ENCODE peak calls at places on chromosomes 6 and 20, in five cellular contexts. O is breast epithelium, Y is A549, B is bronchial epithelial cell, A is cardiac fibroblast. Z is an unnamed sample.

GRCh38 chr6:7542065-7542877 is 800 bp downstream of the DSP start:
- DNase-seq in O (no peak), B (no peak), Y (peak; percentile 26), A (no peak), Z (peak; percentile 57)

GRCh38 chr20:25532015-25532751 is 53.1 kb downstream of the NINL start:
- DNase-seq in O (no peak), B (peak; percentile 72), Y (no peak), A (no peak), Z (no peak)

GRCh38 chr6:2842139-2842552 is 483 bp upstream of the SERPINB1 start:
- DNase-seq in B (no peak), O (no peak), Y (no peak), A (no peak), Z (no peak)

GRCh38 chr6:33160728-33161323 is 31.4 kb downstream of the COL11A2 start:
- DNase-seq in Y (peak; percentile 45), O (peak; percentile 65), A (peak; percentile 77), B (peak; percentile 27), Z (peak; percentile 32)

GRCh38 chr20:25496968-25497401 is 88.3 kb downstream of the NINL start:
- DNase-seq in A (no peak), O (no peak), B (peak; percentile 76), Y (no peak), Z (no peak)

GRCh38 chr6:32129297-32130088 is 595 bp downstream of the FKBPL start:
- DNase-seq in Y (no peak), B (no peak), O (no peak), A (no peak), Z (no peak)

GRCh38 chr6:37488464-37488863 is 11.2 kb downstream of the CCDC167 start:
- DNase-seq in B (peak; percentile 9), O (no peak), A (no peak), Y (no peak), Z (no peak)

GRCh38 chr6:109117346-109118035 is 22.2 kb downstream of the CEP57L1 start:
- DNase-seq in A (no peak), Y (no peak), B (peak; percentile 50), O (no peak), Z (no peak)

GRCh38 chr20:62413025-62413580 is 6.0 kb upstream of the CABLES2 start:
- DNase-seq in B (no peak), Y (no peak), O (no peak), A (no peak), Z (no peak)

GRCh38 chr6:4112366-4112765 is 23.0 kb downstream of the ECI2 start:
- DNase-seq in A (no peak), Y (no peak), B (no peak), O (no peak), Z (no peak)

GRCh38 chr6:4113623-4114022 is 21.8 kb downstream of the ECI2 start:
- DNase-seq in B (no peak), A (peak; percentile 16), Y (no peak), O (no peak), Z (no peak)

GRCh38 chr6:4115741-4116140 is 19.6 kb downstream of the ECI2 start:
- DNase-seq in Y (no peak), B (no peak), A (no peak), O (no peak), Z (no peak)

GRCh38 chr6:4108561-4109093 is 26.7 kb downstream of the ECI2 start:
- DNase-seq in B (no peak), O (no peak), A (no peak), Y (no peak), Z (no peak)

GRCh38 chr6:4114123-4114522 is 21.3 kb downstream of the ECI2 start:
- DNase-seq in A (peak; percentile 51), B (no peak), O (no peak), Y (no peak), Z (no peak)
- TF ChIP-seq CTCF in A (no peak), B (no peak), O (no peak), Y (no peak), Z (no peak)

GRCh38 chr6:81838724-81839425 is 86.4 kb upstream of the TENT5A start:
- DNase-seq in B (no peak), O (no peak), A (no peak), Y (peak; percentile 9), Z (no peak)
- TF ChIP-seq CTCF in B (no peak), O (no peak), A (no peak), Y (no peak), Z (no peak)

GRCh38 chr6:105038259-105038658 is 81.4 kb downstream of the LIN28B start:
- DNase-seq in O (no peak), A (no peak), B (no peak), Y (peak; percentile 6), Z (no peak)
- TF ChIP-seq CTCF in O (no peak), A (no peak), B (no peak), Y (no peak), Z (no peak)

GRCh38 chr20:10448270-10449156 is 13.4 kb downstream of the SLX4IP start:
- DNase-seq in Y (no peak), B (no peak), A (no peak), O (no peak), Z (no peak)
- TF ChIP-seq CTCF in Y (no peak), B (no peak), A (no peak), O (no peak), Z (no peak)

GRCh38 chr20:56839222-56839621 is 210.1 kb downstream of the TFAP2C start:
- DNase-seq in A (no peak), O (no peak), B (no peak), Y (no peak), Z (no peak)
- TF ChIP-seq CTCF in A (no peak), O (no peak), B (no peak), Y (no peak), Z (no peak)

GRCh38 chr6:150874184-150874583 is 8.7 kb downstream of the MTHFD1L start:
- DNase-seq in Y (no peak), O (no peak), A (no peak), B (no peak), Z (no peak)

GRCh38 chr6:150878347-150879213 is 13.1 kb downstream of the MTHFD1L start:
- DNase-seq in B (no peak), Y (no peak), O (no peak), A (no peak), Z (no peak)

GRCh38 chr6:150880336-150880735 is 14.8 kb downstream of the MTHFD1L start:
- DNase-seq in O (no peak), Y (no peak), A (no peak), B (no peak), Z (no peak)

GRCh38 chr6:150876598-150876997 is 11.1 kb downstream of the MTHFD1L start:
- DNase-seq in A (no peak), Y (no peak), B (no peak), O (peak; percentile 75), Z (no peak)

DNA sequence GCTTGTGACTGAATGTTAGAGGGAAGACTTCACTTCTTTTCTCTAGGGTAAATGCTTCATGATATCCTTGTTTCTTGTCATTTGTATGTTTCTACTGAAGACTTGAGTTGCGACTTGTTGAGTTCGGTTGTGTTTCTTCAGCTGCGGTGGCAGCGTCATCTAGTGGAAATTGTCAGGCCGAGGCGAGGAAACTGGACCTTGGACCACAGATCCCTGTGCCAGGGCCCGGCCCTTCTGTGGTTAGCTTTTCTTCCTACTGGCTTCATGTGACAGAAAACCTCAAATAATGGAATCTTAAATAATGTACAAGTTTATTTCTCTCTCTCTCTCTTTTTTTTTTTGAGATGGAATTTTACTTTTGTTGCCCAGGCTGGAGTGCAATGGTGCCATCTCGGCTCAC is 12.4 kb downstream of the MTHFD1L start:
- DNase-seq in Y (no peak), A (no peak), O (no peak), B (no peak), Z (no peak)
- TF ChIP-seq CTCF in Y (no peak), A (no peak), O (no peak), B (no peak), Z (no peak)